ENCODE peak calls at places on chromosomes 5 and 9, in ten cellular contexts. H, V, Y, A, E, G, F, X, W and Z are unnamed samples.

GRCh38 chr9:108997112-108997511 is 16.2 kb downstream of the CTNNAL1 start:
- DNase-seq in W (no peak), E (no peak), H (no peak), G (no peak), V (no peak), A (no peak), X (no peak), F (no peak), Y (no peak), Z (no peak)

GRCh38 chr9:91958179-91958578 is 8.2 kb upstream of the ROR2 start:
- DNase-seq in W (no peak), F (no peak), G (no peak), A (no peak), H (no peak), V (no peak), X (no peak), Y (no peak), E (no peak), Z (no peak)

GRCh38 chr5:28473531-28474107 is 1435.2 kb upstream of the CDH9 start:
- DNase-seq in A (no peak), H (no peak), E (no peak), V (no peak), Y (no peak), W (no peak), X (no peak), F (no peak), G (no peak), Z (no peak)

GRCh38 chr9:125843646-125844045 is 96.5 kb downstream of the PBX3 start:
- DNase-seq in Y (no peak), E (no peak), V (no peak), A (peak; percentile 10), F (no peak), W (no peak), G (peak; percentile 60), X (no peak), H (no peak), Z (no peak)

GRCh38 chr9:99385814-99386279 is 163.8 kb downstream of the SEC61B start:
- DNase-seq in F (no peak), X (peak; percentile 53), Y (no peak), W (peak; percentile 48), E (no peak), V (no peak), G (peak; percentile 52), H (no peak), A (peak; percentile 47), Z (no peak)

GRCh38 chr9:121743441-121744001 is 92.1 kb downstream of the DAB2IP start:
- DNase-seq in F (peak; percentile 72), G (peak; percentile 89), X (peak; percentile 93), Y (peak; percentile 96), H (peak; percentile 96), A (peak; percentile 89), W (peak; percentile 90), E (peak; percentile 62), V (no peak), Z (peak; percentile 64)

GRCh38 chr5:141809697-141810096 is 68.5 kb downstream of the PCDH1 start:
- DNase-seq in Y (no peak), W (no peak), G (no peak), F (no peak), H (no peak), E (no peak), V (no peak), A (no peak), X (no peak), Z (no peak)

GRCh38 chr5:158660726-158661125 is 439.0 kb downstream of the EBF1 start:
- DNase-seq in A (no peak), Y (no peak), H (no peak), E (peak; percentile 82), V (no peak), G (no peak), X (peak; percentile 86), F (no peak), W (no peak), Z (no peak)

GRCh38 chr5:132073231-132074013 is at the start of gene CSF2:
- DNase-seq in V (no peak), W (no peak), Y (peak; percentile 58), X (peak; percentile 36), F (no peak), G (peak; percentile 40), H (no peak), A (no peak), E (peak; percentile 77), Z (no peak)

GRCh38 chr9:38068866-38069628 is at the start of gene SHB:
- DNase-seq in V (peak; percentile 75), A (peak; percentile 82), X (peak; percentile 87), W (peak; percentile 85), G (peak; percentile 33), E (peak; percentile 65), F (peak; percentile 66), Y (peak; percentile 93), H (peak; percentile 83), Z (no peak)

GRCh38 chr5:156096259-156096658 is 230.7 kb upstream of the SGCD start:
- DNase-seq in A (no peak), V (no peak), E (no peak), F (no peak), Y (no peak), X (peak; percentile 78), G (peak; percentile 42), H (no peak), W (no peak), Z (no peak)

GRCh38 chr9:109975574-109976327 is 195.8 kb downstream of the PALM2AKAP2 start:
- DNase-seq in A (no peak), G (peak; percentile 91), H (no peak), Y (no peak), W (no peak), E (no peak), X (peak; percentile 92), V (no peak), F (no peak), Z (no peak)

GRCh38 chr9:81071108-81071507 is 618.2 kb downstream of the TLE1 start:
- DNase-seq in F (no peak), H (no peak), W (no peak), G (no peak), V (no peak), E (no peak), A (no peak), X (no peak), Y (no peak), Z (no peak)

GRCh38 chr9:105132576-105132975 is 111.9 kb upstream of the SLC44A1 start:
- DNase-seq in A (no peak), W (no peak), F (no peak), H (peak; percentile 68), V (no peak), Y (no peak), G (peak; percentile 95), E (peak; percentile 84), X (peak; percentile 84), Z (no peak)

GRCh38 chr9:96327694-96328352 is 25.8 kb upstream of the HSD17B3 start:
- DNase-seq in A (peak; percentile 52), V (no peak), F (peak; percentile 94), Y (no peak), W (no peak), X (peak; percentile 68), H (peak; percentile 44), E (peak; percentile 49), G (peak; percentile 59), Z (no peak)

GRCh38 chr5:39399135-39400036 is 25.4 kb downstream of the DAB2 start:
- DNase-seq in E (peak; percentile 90), G (peak; percentile 98), X (peak; percentile 98), H (peak; percentile 62), W (no peak), Y (no peak), F (peak; percentile 66), A (peak; percentile 39), V (no peak), Z (peak; percentile 71)

GRCh38 chr5:125486634-125487033 is 740.2 kb upstream of the ZNF608 start:
- DNase-seq in A (no peak), X (peak; percentile 71), E (peak; percentile 76), W (no peak), G (peak; percentile 53), V (no peak), H (no peak), F (no peak), Y (no peak), Z (no peak)

GRCh38 chr5:123524146-123524545 is 12.2 kb downstream of the CSNK1G3 start:
- DNase-seq in Y (no peak), X (no peak), G (no peak), V (no peak), W (no peak), E (no peak), F (no peak), H (no peak), A (no peak), Z (no peak)

GRCh38 chr5:170147051-170147785 is 41.5 kb downstream of the FOXI1 start:
- DNase-seq in H (no peak), V (no peak), W (no peak), Y (no peak), X (no peak), F (no peak), E (no peak), A (no peak), G (no peak), Z (no peak)
- H3K4me1 ChIP-seq in H (peaks cover 19% of the 10 kb centered on the region), V (no peaks in the 10 kb centered on the region), W (peaks cover 11% of the 10 kb centered on the region), Y (no peaks in the 10 kb centered on the region), X (peaks cover 6% of the 10 kb centered on the region), F (no peaks in the 10 kb centered on the region), E (peaks cover 16% of the 10 kb centered on the region), A (no peaks in the 10 kb centered on the region), G (peaks cover 7% of the 10 kb centered on the region), Z (peaks cover 6% of the 10 kb centered on the region)

GRCh38 chr5:53381-54174 is 38.4 kb upstream of the PLEKHG4B start:
- DNase-seq in W (no peak), H (peak; percentile 45), X (peak; percentile 48), F (no peak), G (peak; percentile 8), A (no peak), Y (no peak), V (no peak), E (no peak), Z (no peak)
- H3K4me3 ChIP-seq in W (peak overlapping the region; percentile 50), H (peak overlapping the region; percentile 55), X (peak overlapping the region; percentile 43), F (peak overlapping the region; percentile 30), G (peak overlapping the region; percentile 54), A (peak overlapping the region; percentile 55), Y (no peak overlapping the region), V (peak overlapping the region; percentile 50), E (peak overlapping the region; percentile 18), Z (peak overlapping the region; percentile 73)

DNA sequence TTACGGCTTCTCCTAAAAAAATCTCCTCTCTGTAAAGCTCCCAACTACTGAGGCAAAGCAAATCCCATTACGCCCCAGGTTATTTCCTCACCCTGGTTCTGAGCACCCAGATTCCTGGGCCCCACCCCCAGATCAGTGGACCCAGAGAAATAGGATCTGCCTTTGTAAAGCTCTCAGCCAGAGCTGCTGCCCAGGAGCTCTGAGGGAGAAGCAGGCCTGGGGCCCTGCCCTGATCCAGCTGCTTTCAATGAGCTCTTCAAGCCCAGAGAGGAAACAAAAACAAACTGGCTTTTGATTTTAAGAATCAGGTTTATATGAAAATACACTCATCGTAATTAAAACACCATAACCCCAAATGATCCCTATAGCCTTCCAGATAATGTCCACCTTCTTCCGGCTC is 124.5 kb downstream of the C5orf15 start:
- DNase-seq in V (no peak), H (no peak), Y (no peak), G (no peak), E (no peak), A (no peak), F (no peak), X (no peak), W (no peak), Z (no peak)
- H3K27ac ChIP-seq in V (no peak overlapping the region), H (no peak overlapping the region), Y (no peak overlapping the region), G (no peak overlapping the region), E (no peak overlapping the region), A (no peak overlapping the region), F (no peak overlapping the region), X (no peak overlapping the region), W (no peak overlapping the region), Z (no peak overlapping the region)

DNA sequence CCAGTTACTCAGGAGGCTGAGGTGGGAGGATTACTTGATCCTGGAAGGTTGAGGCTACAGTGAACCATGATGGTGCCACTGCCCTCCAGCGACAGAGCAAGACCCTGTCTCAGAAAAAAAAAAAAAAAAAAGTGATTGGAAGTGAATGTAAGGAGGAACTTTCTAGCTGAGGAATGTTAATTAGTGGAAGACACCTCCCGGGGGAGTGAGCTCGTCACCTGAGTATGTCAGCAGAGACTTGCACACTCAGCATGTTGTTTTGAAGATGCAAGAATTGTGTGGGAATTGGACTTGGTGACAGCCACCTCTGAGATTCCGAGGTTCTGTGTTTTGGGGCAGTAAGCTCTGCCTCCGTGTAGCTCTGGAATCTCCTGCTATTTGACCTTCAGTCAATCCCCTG is 3.6 kb downstream of the SYNPO start:
- DNase-seq in H (no peak), X (no peak), Y (peak; percentile 12), V (no peak), A (no peak), E (no peak), G (no peak), F (no peak), W (no peak), Z (no peak)
- H3K4me1 ChIP-seq in H (peaks cover 61% of the 10 kb centered on the region), X (peaks cover 60% of the 10 kb centered on the region), Y (peaks cover 48% of the 10 kb centered on the region), V (no peaks in the 10 kb centered on the region), A (peaks cover 96% of the 10 kb centered on the region), E (peaks cover 67% of the 10 kb centered on the region), G (peaks cover 40% of the 10 kb centered on the region), F (no peaks in the 10 kb centered on the region), W (peaks cover 97% of the 10 kb centered on the region), Z (peaks cover 88% of the 10 kb centered on the region)